ENCODE peak calls at places on chromosomes 3 and 15, in seven cellular contexts. One of them, this sample, is unnamed.

GRCh38 chr3:182325213-182325941 is 467.9 kb upstream of the ATP11B start:
- DNase-seq in putamen: no peak
- DNase-seq in fibroblast of pulmonary artery: no peak
- DNase-seq in midbrain: no peak
- DNase-seq in astrocyte of the spinal cord: peak
- DNase-seq in ELR: no peak
- DNase-seq in ELF-1: no peak
- DNase-seq in this sample: no peak

GRCh38 chr3:73280751-73281150 is 219.3 kb downstream of the EBLN2 start:
- DNase-seq in midbrain: no peak
- DNase-seq in putamen: no peak
- DNase-seq in ELR: no peak
- DNase-seq in astrocyte of the spinal cord: no peak
- DNase-seq in fibroblast of pulmonary artery: no peak
- DNase-seq in ELF-1: no peak
- DNase-seq in this sample: no peak

GRCh38 chr3:13850161-13850945 is 29.5 kb downstream of the WNT7A start:
- DNase-seq in ELF-1: peak
- DNase-seq in midbrain: no peak
- DNase-seq in fibroblast of pulmonary artery: no peak
- DNase-seq in ELR: peak
- DNase-seq in putamen: no peak
- DNase-seq in astrocyte of the spinal cord: no peak
- DNase-seq in this sample: no peak

GRCh38 chr3:51869304-51869703 is 6.1 kb downstream of the IQCF5 start:
- DNase-seq in ELR: no peak
- DNase-seq in fibroblast of pulmonary artery: no peak
- DNase-seq in midbrain: no peak
- DNase-seq in ELF-1: peak
- DNase-seq in astrocyte of the spinal cord: no peak
- DNase-seq in putamen: no peak
- DNase-seq in this sample: no peak

GRCh38 chr3:114446605-114447004 is 152.8 kb downstream of the TIGIT start:
- DNase-seq in fibroblast of pulmonary artery: no peak
- DNase-seq in ELR: no peak
- DNase-seq in ELF-1: no peak
- DNase-seq in midbrain: peak
- DNase-seq in putamen: peak
- DNase-seq in astrocyte of the spinal cord: no peak
- DNase-seq in this sample: peak

GRCh38 chr15:101579766-101580165 is 72.4 kb downstream of the TM2D3 start:
- DNase-seq in midbrain: no peak
- DNase-seq in putamen: no peak
- DNase-seq in fibroblast of pulmonary artery: peak
- DNase-seq in ELR: peak
- DNase-seq in ELF-1: no peak
- DNase-seq in astrocyte of the spinal cord: peak
- DNase-seq in this sample: no peak

GRCh38 chr3:171165986-171166385 is 139.5 kb upstream of the SLC2A2 start:
- DNase-seq in astrocyte of the spinal cord: no peak
- DNase-seq in ELR: peak
- DNase-seq in midbrain: no peak
- DNase-seq in fibroblast of pulmonary artery: no peak
- DNase-seq in ELF-1: no peak
- DNase-seq in putamen: no peak
- DNase-seq in this sample: no peak

GRCh38 chr15:21261965-21262850 is 178.1 kb downstream of the POTEB3 start:
- DNase-seq in putamen: no peak
- DNase-seq in ELF-1: no peak
- DNase-seq in fibroblast of pulmonary artery: no peak
- DNase-seq in astrocyte of the spinal cord: peak
- DNase-seq in ELR: no peak
- DNase-seq in midbrain: no peak
- DNase-seq in this sample: peak

GRCh38 chr3:147680820-147681488 is 271.8 kb downstream of the ZIC1 start:
- DNase-seq in ELF-1: no peak
- DNase-seq in putamen: no peak
- DNase-seq in ELR: no peak
- DNase-seq in fibroblast of pulmonary artery: no peak
- DNase-seq in astrocyte of the spinal cord: peak
- DNase-seq in midbrain: peak
- DNase-seq in this sample: peak

GRCh38 chr3:184546252-184546651 is 15.3 kb upstream of the EPHB3 start:
- DNase-seq in fibroblast of pulmonary artery: no peak
- DNase-seq in putamen: peak
- DNase-seq in ELR: no peak
- DNase-seq in midbrain: peak
- DNase-seq in ELF-1: no peak
- DNase-seq in astrocyte of the spinal cord: no peak
- DNase-seq in this sample: no peak